ENCODE peak calls at places on chromosomes 12 and 14, in four cellular contexts. T is WTC11, Z is HepG2, A is K562. J is an unnamed sample.

GRCh38 chr12:125538800-125539199 is 473.6 kb downstream of the AACS start:
- DNase-seq in A (no peak), T (no peak), Z (no peak), J (no peak)

GRCh38 chr14:105487449-105487985 is 831 bp downstream of the CRIP1 start:
- DNase-seq in Z (no peak), T (no peak), A (no peak), J (no peak)

GRCh38 chr14:31229638-31230229 is 22.1 kb upstream of the HECTD1 start:
- DNase-seq in A (peak; percentile 67), T (no peak), Z (peak; percentile 100), J (peak; percentile 50)

GRCh38 chr12:13036881-13037280 is 7.3 kb upstream of the FAM234B start:
- DNase-seq in Z (no peak), A (no peak), T (no peak), J (no peak)

GRCh38 chr14:76595266-76595665 is 166.0 kb upstream of the VASH1 start:
- DNase-seq in A (no peak), Z (no peak), T (no peak), J (no peak)

GRCh38 chr14:105700622-105701288 is 174.4 kb downstream of the TMEM121 start:
- DNase-seq in A (no peak), T (no peak), Z (no peak), J (no peak)

GRCh38 chr12:9651265-9651729 is 18.2 kb upstream of the CLEC2D start:
- DNase-seq in A (no peak), T (no peak), Z (no peak), J (no peak)

GRCh38 chr12:49582840-49583239 is 14.9 kb upstream of the MCRS1 start:
- DNase-seq in A (no peak), T (no peak), Z (no peak), J (no peak)

GRCh38 chr14:77311217-77311616 is 9.5 kb downstream of the POMT2 start:
- DNase-seq in Z (no peak), T (no peak), A (no peak), J (no peak)

GRCh38 chr14:25050494-25051170 is 685 bp upstream of the STXBP6 start:
- DNase-seq in A (no peak), T (no peak), Z (no peak), J (no peak)

GRCh38 chr14:99441157-99441870 is 39.3 kb downstream of the SETD3 start:
- DNase-seq in A (no peak), T (peak; percentile 47), Z (peak; percentile 18), J (peak; percentile 21)

GRCh38 chr12:88309546-88309945 is 167.4 kb downstream of the TMTC3 start:
- DNase-seq in A (no peak), T (no peak), Z (no peak), J (no peak)

GRCh38 chr14:99908653-99909250 is 115.5 kb downstream of the EML1 start:
- DNase-seq in Z (no peak), A (no peak), T (no peak), J (no peak)

GRCh38 chr12:89192419-89192818 is 159.9 kb downstream of the DUSP6 start:
- DNase-seq in T (no peak), A (no peak), Z (peak; percentile 10), J (no peak)

GRCh38 chr14:100065161-100065871 is at the start of gene EVL:
- DNase-seq in T (no peak), Z (no peak), A (no peak), J (no peak)

GRCh38 chr14:30559638-30560071 is 697 bp downstream of the G2E3 start:
- DNase-seq in T (no peak), Z (peak; percentile 64), A (no peak), J (peak; percentile 18)

GRCh38 chr12:112792306-112792705 is 758 bp downstream of the RPH3A start:
- DNase-seq in A (no peak), T (no peak), Z (no peak), J (no peak)

GRCh38 chr14:49552630-49553029 is 33.5 kb downstream of the RPS29 start:
- DNase-seq in Z (no peak), A (no peak), T (no peak), J (no peak)

GRCh38 chr12:76880156-76881023 is 1.6 kb upstream of the CSRP2 start:
- DNase-seq in A (no peak), T (no peak), Z (peak; percentile 21), J (no peak)

GRCh38 chr12:2358986-2359658 is 306.3 kb downstream of the CACNA1C start:
- DNase-seq in T (no peak), Z (no peak), A (no peak), J (no peak)

GRCh38 chr12:1534708-1535107 is 59.7 kb downstream of the FBXL14 start:
- DNase-seq in T (no peak), A (no peak), Z (no peak), J (no peak)

GRCh38 chr12:30898846-30899245 is 27.7 kb upstream of the TSPAN11 start:
- DNase-seq in T (no peak), A (no peak), Z (no peak), J (no peak)

GRCh38 chr14:76784881-76785280 is 23.6 kb downstream of the VASH1 start:
- DNase-seq in T (peak; percentile 91), A (peak; percentile 91), Z (peak; percentile 79), J (peak; percentile 92)

GRCh38 chr12:132029503-132030300 is 80.0 kb downstream of the EP400 start:
- DNase-seq in Z (no peak), T (no peak), A (no peak), J (no peak)

GRCh38 chr12:108678070-108678730 is 44.5 kb upstream of the SELPLG start:
- DNase-seq in T (no peak), A (no peak), Z (no peak), J (no peak)

GRCh38 chr14:105629886-105630215 is 103.5 kb downstream of the TMEM121 start:
- DNase-seq in A (no peak), T (no peak), Z (no peak), J (no peak)

GRCh38 chr14:23577004-23577681 is 1.4 kb downstream of the JPH4 start:
- DNase-seq in T (peak; percentile 59), A (no peak), Z (no peak), J (no peak)

GRCh38 chr14:28599191-28599590 is 167.4 kb upstream of the FOXG1 start:
- DNase-seq in T (no peak), A (no peak), Z (no peak), J (no peak)

GRCh38 chr12:85711735-85712390 is 124.3 kb downstream of the RASSF9 start:
- DNase-seq in T (no peak), A (no peak), Z (no peak), J (no peak)

GRCh38 chr14:50542941-50543418 is 10.6 kb upstream of the MAP4K5 start:
- DNase-seq in A (peak; percentile 24), Z (peak; percentile 77), T (no peak), J (peak; percentile 53)

GRCh38 chr14:92600318-92601053 is 86.9 kb downstream of the RIN3 start:
- DNase-seq in Z (no peak), T (no peak), A (no peak), J (no peak)

GRCh38 chr14:68088463-68088862 is 268.9 kb downstream of the RAD51B start:
- DNase-seq in Z (no peak), T (no peak), A (no peak), J (no peak)

GRCh38 chr14:81031488-81031887 is 76.1 kb downstream of the TSHR start:
- DNase-seq in A (no peak), Z (no peak), T (no peak), J (no peak)
- TF ChIP-seq ELF4 in A (no peak), Z (no peak), T (no peak), J (no peak)

DNA sequence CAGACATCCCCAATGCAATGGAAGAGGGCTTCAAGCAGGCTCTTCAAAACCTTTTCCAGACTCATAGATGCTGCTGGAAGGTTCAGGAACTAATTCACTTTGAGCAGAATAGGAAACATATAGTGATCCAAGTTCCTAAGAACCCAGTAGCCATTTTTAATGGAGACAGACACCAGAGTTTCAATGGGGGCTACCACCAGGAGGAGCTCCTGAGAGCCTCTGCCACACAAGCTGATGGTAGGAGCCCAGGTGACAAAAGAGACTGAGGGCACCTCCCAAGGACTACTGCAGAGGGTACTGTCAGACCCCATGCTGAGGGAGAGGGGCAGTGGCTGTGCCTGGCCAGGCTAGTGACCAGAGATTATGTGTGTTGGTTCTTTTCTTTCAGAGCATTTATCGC is 45.9 kb downstream of the IFNG start:
- DNase-seq in T (peak; percentile 69), A (no peak), Z (no peak), J (peak; percentile 36)
- TF ChIP-seq ELF4 in T (no peak), A (no peak), Z (no peak), J (no peak)

DNA sequence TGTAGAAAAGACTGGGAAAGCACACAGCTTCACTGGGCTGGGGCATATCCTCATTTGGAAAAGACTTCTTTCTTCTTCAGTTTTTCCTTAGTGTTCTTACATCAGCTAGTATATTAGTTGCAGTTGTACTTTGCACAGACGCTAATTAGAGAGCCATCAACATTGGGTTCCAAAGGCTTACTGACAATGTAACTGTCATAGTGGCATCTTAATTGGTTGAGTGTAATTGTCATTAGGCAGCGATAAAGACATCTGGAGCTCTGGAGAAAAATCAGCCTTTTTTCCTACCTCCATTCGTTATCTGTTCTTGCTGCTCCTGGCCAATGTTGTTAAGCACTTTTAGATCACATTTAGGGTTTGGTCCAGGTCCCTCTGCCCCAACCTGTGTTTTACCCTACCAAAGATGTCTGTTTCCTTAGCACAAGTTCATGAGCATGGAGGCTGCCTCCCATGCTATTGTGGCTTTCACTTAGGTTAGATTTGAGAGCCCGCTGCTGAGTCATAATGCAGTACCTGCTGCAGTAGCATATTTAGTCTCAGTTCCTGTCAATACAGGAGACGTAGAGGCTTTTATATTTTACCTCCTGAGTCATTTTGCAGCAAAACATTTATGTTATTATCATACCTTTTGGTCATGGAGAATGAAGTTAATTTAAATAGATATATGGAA is 49.2 kb downstream of the FBXW8 start:
- DNase-seq in Z (no peak), T (no peak), A (no peak), J (no peak)
- TF ChIP-seq ELF4 in Z (no peak), T (no peak), A (no peak), J (no peak)

DNA sequence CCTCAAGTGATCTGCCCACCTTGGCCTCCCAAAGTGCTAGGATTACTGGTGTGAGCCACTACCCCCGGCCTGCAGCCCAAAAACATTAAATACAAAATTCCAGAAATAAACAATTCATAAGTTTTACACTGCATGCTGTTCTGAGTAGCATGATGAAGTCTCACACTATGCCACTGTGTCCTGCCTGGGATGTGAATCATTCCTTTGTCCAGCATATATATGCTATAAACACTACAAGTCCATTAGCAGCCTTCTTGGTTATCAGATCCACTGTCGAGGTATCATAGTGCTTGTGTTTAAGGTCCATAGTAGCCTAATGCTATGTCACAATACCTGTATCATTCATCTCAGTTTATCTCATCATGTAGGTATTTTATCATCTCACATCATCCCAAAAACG is 15.9 kb downstream of the INTS13 start:
- DNase-seq in Z (no peak), A (no peak), T (no peak), J (no peak)
- TF ChIP-seq ELF4 in Z (no peak), A (no peak), T (no peak), J (no peak)

DNA sequence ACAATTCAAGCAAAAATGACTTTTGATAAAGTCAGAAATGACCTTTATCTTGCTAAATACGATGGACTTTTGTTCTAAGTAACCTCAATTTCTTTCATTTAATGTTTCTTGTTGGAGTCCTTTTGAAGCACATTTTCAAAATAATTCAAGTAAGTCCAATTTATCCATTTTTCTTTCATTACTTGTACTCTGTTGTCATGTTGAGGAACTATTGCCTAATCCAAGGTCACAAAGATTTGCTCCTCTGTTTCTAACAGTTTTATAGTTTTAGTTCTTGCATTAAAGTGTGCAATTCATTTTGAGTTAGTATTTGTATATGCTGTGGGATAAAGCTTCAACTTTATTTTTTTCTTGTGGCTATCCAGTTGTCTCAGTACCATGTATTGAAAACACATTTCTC is 66.7 kb downstream of the CCER1 start:
- DNase-seq in A (no peak), Z (no peak), T (no peak), J (no peak)
- TF ChIP-seq ELF4 in A (no peak), Z (no peak), T (no peak), J (no peak)

GRCh38 chr12:74537126-74537706 is 419 bp upstream of the ATXN7L3B start:
- DNase-seq in T (no peak), A (peak; percentile 25), Z (peak; percentile 56), J (peak; percentile 43)
- TF ChIP-seq ELF4 in T (no peak), A (no peak), Z (no peak), J (no peak)

GRCh38 chr12:116879509-116880212 is 1.6 kb downstream of the HRK start:
- DNase-seq in Z (no peak), T (no peak), A (no peak), J (peak; percentile 21)
- TF ChIP-seq ELF4 in Z (no peak), T (no peak), A (no peak), J (no peak)

J was measured in HEK293T.